ENCODE peak calls at places on chromosomes 3 and 15, in eight cellular contexts. W is GM03348, Y is progenitor cell of endocrine pancreas, X is iPS-NIHi11, H is left colon, U is fibroblast of mammary gland, Q is HFFc6, O is AG10803. R is an unnamed sample.

GRCh38 chr15:58520936-58521292 is 89.1 kb downstream of the LIPC start:
- DNase-seq in H (no peak), X (no peak), Q (no peak), Y (no peak), U (no peak), O (no peak), W (no peak), R (no peak)

GRCh38 chr15:89670985-89671560 is 8.1 kb downstream of the PLIN1 start:
- DNase-seq in O (no peak), X (no peak), W (no peak), Q (no peak), H (no peak), Y (no peak), U (no peak), R (no peak)

GRCh38 chr3:64097920-64098319 is 74.6 kb upstream of the PSMD6 start:
- DNase-seq in X (no peak), O (no peak), H (no peak), Y (no peak), U (no peak), Q (no peak), W (no peak), R (no peak)

GRCh38 chr3:61032991-61033390 is 218.3 kb downstream of the FHIT start:
- DNase-seq in O (no peak), X (no peak), H (no peak), U (no peak), W (no peak), Y (no peak), Q (no peak), R (no peak)

GRCh38 chr15:68032672-68033071 is 21.4 kb upstream of the PIAS1 start:
- DNase-seq in W (no peak), Y (no peak), U (no peak), O (no peak), X (no peak), H (no peak), Q (no peak), R (no peak)

GRCh38 chr15:26983822-26984221 is 12.8 kb downstream of the GABRG3 start:
- DNase-seq in H (no peak), U (no peak), W (no peak), Q (no peak), X (peak; percentile 44), O (no peak), Y (no peak), R (no peak)

GRCh38 chr3:111691293-111691909 is 96.3 kb upstream of the ZBED2 start:
- DNase-seq in Y (no peak), W (peak; percentile 62), Q (peak; percentile 55), O (peak; percentile 66), H (no peak), U (peak; percentile 66), X (peak; percentile 21), R (no peak)

GRCh38 chr3:85796140-85796539 is 837.4 kb downstream of the CADM2 start:
- DNase-seq in Q (no peak), Y (no peak), W (no peak), O (no peak), H (no peak), U (no peak), X (no peak), R (no peak)

GRCh38 chr15:37102315-37103021 is 2.1 kb upstream of the MEIS2 start:
- DNase-seq in H (no peak), O (no peak), X (peak; percentile 38), W (peak; percentile 50), Q (no peak), U (no peak), Y (peak; percentile 25), R (no peak)

GRCh38 chr3:28846948-28847527 is 433.8 kb upstream of the RBMS3 start:
- DNase-seq in U (no peak), Y (no peak), X (no peak), O (no peak), Q (no peak), H (no peak), W (no peak), R (no peak)